ENCODE peak calls at places on chromosomes 12 and 14, in seven cellular contexts. One of them, this sample, is unnamed.

GRCh38 chr12:131928080-131928764 is 854 bp upstream of the PUS1 start:
- DNase-seq in fibroblast of lung: peak; percentile 17
- DNase-seq in PC-3: peak; percentile 17
- DNase-seq in K562: no peak
- DNase-seq in A673: no peak
- DNase-seq in PC-9: no peak
- DNase-seq in keratinocyte: no peak
- DNase-seq in this sample: no peak

GRCh38 chr12:47903151-47903611 is 1.6 kb downstream of the VDR start:
- DNase-seq in PC-3: peak; percentile 60
- DNase-seq in A673: no peak
- DNase-seq in fibroblast of lung: peak; percentile 73
- DNase-seq in K562: no peak
- DNase-seq in keratinocyte: no peak
- DNase-seq in PC-9: peak; percentile 21
- DNase-seq in this sample: peak; percentile 55

GRCh38 chr12:65389436-65389835 is 111.0 kb downstream of the MSRB3 start:
- DNase-seq in fibroblast of lung: no peak
- DNase-seq in PC-3: no peak
- DNase-seq in PC-9: no peak
- DNase-seq in K562: no peak
- DNase-seq in keratinocyte: no peak
- DNase-seq in A673: no peak
- DNase-seq in this sample: no peak

GRCh38 chr12:82412246-82412645 is 53.9 kb downstream of the METTL25 start:
- DNase-seq in PC-3: peak; percentile 51
- DNase-seq in keratinocyte: no peak
- DNase-seq in fibroblast of lung: no peak
- DNase-seq in K562: no peak
- DNase-seq in A673: no peak
- DNase-seq in PC-9: no peak
- DNase-seq in this sample: peak; percentile 40

GRCh38 chr12:110253176-110253575 is 27.9 kb upstream of the ATP2A2 start:
- DNase-seq in K562: no peak
- DNase-seq in A673: no peak
- DNase-seq in keratinocyte: no peak
- DNase-seq in PC-3: no peak
- DNase-seq in PC-9: no peak
- DNase-seq in fibroblast of lung: peak; percentile 72
- DNase-seq in this sample: no peak

GRCh38 chr12:132560421-132560830 is 50.0 kb downstream of the LRCOL1 start:
- DNase-seq in PC-3: peak; percentile 46
- DNase-seq in PC-9: peak; percentile 46
- DNase-seq in A673: peak; percentile 34
- DNase-seq in K562: peak; percentile 80
- DNase-seq in fibroblast of lung: no peak
- DNase-seq in keratinocyte: no peak
- DNase-seq in this sample: peak; percentile 27

GRCh38 chr14:91839754-91840153 is 27.6 kb downstream of the TC2N start:
- DNase-seq in K562: peak; percentile 50
- DNase-seq in PC-3: no peak
- DNase-seq in keratinocyte: no peak
- DNase-seq in PC-9: no peak
- DNase-seq in fibroblast of lung: no peak
- DNase-seq in A673: no peak
- DNase-seq in this sample: no peak

GRCh38 chr12:57539134-57539768 is 7.7 kb downstream of the DCTN2 start:
- DNase-seq in fibroblast of lung: no peak
- DNase-seq in keratinocyte: no peak
- DNase-seq in PC-3: no peak
- DNase-seq in PC-9: no peak
- DNase-seq in K562: peak; percentile 87
- DNase-seq in A673: no peak
- DNase-seq in this sample: no peak

GRCh38 chr12:69108024-69108423 is 131.3 kb upstream of the CPSF6 start:
- DNase-seq in keratinocyte: no peak
- DNase-seq in K562: no peak
- DNase-seq in PC-9: no peak
- DNase-seq in PC-3: peak; percentile 14
- DNase-seq in fibroblast of lung: peak; percentile 4
- DNase-seq in A673: peak; percentile 43
- DNase-seq in this sample: no peak

GRCh38 chr12:116257213-116257612 is 20.3 kb downstream of the MED13L start:
- DNase-seq in K562: no peak
- DNase-seq in fibroblast of lung: peak; percentile 37
- DNase-seq in A673: peak; percentile 53
- DNase-seq in keratinocyte: no peak
- DNase-seq in PC-9: no peak
- DNase-seq in PC-3: no peak
- DNase-seq in this sample: peak; percentile 31

GRCh38 chr12:66624806-66625205 is 54.1 kb downstream of the GRIP1 start:
- DNase-seq in K562: no peak
- DNase-seq in A673: no peak
- DNase-seq in PC-9: no peak
- DNase-seq in fibroblast of lung: no peak
- DNase-seq in PC-3: no peak
- DNase-seq in keratinocyte: no peak
- DNase-seq in this sample: no peak

GRCh38 chr12:15853877-15854276 is 28.3 kb upstream of the STRAP start:
- DNase-seq in PC-9: no peak
- DNase-seq in K562: no peak
- DNase-seq in keratinocyte: no peak
- DNase-seq in A673: no peak
- DNase-seq in fibroblast of lung: no peak
- DNase-seq in PC-3: no peak
- DNase-seq in this sample: no peak

GRCh38 chr12:95789126-95790024 is 1.2 kb downstream of the NTN4 start:
- DNase-seq in PC-3: peak; percentile 38
- DNase-seq in PC-9: peak; percentile 46
- DNase-seq in K562: no peak
- DNase-seq in fibroblast of lung: no peak
- DNase-seq in A673: no peak
- DNase-seq in keratinocyte: no peak
- DNase-seq in this sample: peak; percentile 46
- TF ChIP-seq EZH2 in PC-3: no peak
- TF ChIP-seq EZH2 in PC-9: no peak
- TF ChIP-seq EZH2 in K562: no peak
- TF ChIP-seq EZH2 in fibroblast of lung: no peak
- TF ChIP-seq EZH2 in A673: no peak
- TF ChIP-seq EZH2 in keratinocyte: no peak
- TF ChIP-seq EZH2 in this sample: no peak

GRCh38 chr12:8030189-8030588 is 2.3 kb upstream of the FOXJ2 start:
- DNase-seq in K562: no peak
- DNase-seq in PC-3: no peak
- DNase-seq in fibroblast of lung: no peak
- DNase-seq in PC-9: no peak
- DNase-seq in keratinocyte: no peak
- DNase-seq in A673: no peak
- DNase-seq in this sample: no peak

GRCh38 chr12:8032242-8033152 is at the start of gene FOXJ2:
- DNase-seq in PC-9: peak; percentile 88
- DNase-seq in A673: peak; percentile 80
- DNase-seq in keratinocyte: no peak
- DNase-seq in fibroblast of lung: peak; percentile 67
- DNase-seq in K562: peak; percentile 69
- DNase-seq in PC-3: peak; percentile 69
- DNase-seq in this sample: peak; percentile 74

GRCh38 chr12:8033153-8034044 is 883 bp downstream of the FOXJ2 start:
- DNase-seq in PC-9: peak; percentile 69
- DNase-seq in A673: peak; percentile 72
- DNase-seq in keratinocyte: no peak
- DNase-seq in K562: peak; percentile 88
- DNase-seq in PC-3: peak; percentile 26
- DNase-seq in fibroblast of lung: peak; percentile 38
- DNase-seq in this sample: peak; percentile 41

GRCh38 chr12:8034802-8035201 is 2.3 kb downstream of the FOXJ2 start:
- DNase-seq in keratinocyte: no peak
- DNase-seq in PC-3: peak; percentile 31
- DNase-seq in A673: no peak
- DNase-seq in fibroblast of lung: no peak
- DNase-seq in K562: peak; percentile 31
- DNase-seq in PC-9: no peak
- DNase-seq in this sample: no peak

DNA sequence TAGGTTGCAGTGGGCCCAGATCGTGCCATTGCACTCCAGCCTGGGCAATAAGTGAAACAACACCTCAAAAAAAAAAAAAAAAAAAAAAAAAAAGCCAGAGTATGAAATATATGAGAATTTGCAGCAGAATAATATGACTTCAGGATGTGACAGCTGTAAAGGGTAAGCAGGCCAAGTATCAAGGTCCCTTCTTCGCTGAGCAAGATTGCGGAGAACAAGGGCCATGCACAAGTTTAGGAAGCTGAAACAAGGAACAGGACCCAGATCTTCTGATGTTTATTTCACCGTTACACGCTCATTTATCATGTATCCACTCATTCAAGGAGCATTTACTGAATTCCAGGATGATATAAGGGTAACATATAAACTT is 659 bp upstream of the FOXJ2 start:
- DNase-seq in A673: peak; percentile 23
- DNase-seq in keratinocyte: no peak
- DNase-seq in PC-3: no peak
- DNase-seq in fibroblast of lung: peak; percentile 23
- DNase-seq in K562: no peak
- DNase-seq in PC-9: no peak
- DNase-seq in this sample: no peak
- TF ChIP-seq EZH2 in A673: no peak
- TF ChIP-seq EZH2 in keratinocyte: no peak
- TF ChIP-seq EZH2 in PC-3: no peak
- TF ChIP-seq EZH2 in fibroblast of lung: no peak
- TF ChIP-seq EZH2 in K562: no peak
- TF ChIP-seq EZH2 in PC-9: no peak
- TF ChIP-seq EZH2 in this sample: no peak

GRCh38 chr14:81434230-81434629 is 34.1 kb upstream of the STON2 start:
- DNase-seq in keratinocyte: no peak
- DNase-seq in PC-3: no peak
- DNase-seq in PC-9: no peak
- DNase-seq in K562: peak; percentile 42
- DNase-seq in A673: peak; percentile 63
- DNase-seq in fibroblast of lung: no peak
- DNase-seq in this sample: no peak

GRCh38 chr14:81435578-81436295 is 35.6 kb upstream of the STON2 start:
- DNase-seq in K562: peak; percentile 72
- DNase-seq in PC-9: peak; percentile 14
- DNase-seq in PC-3: peak; percentile 57
- DNase-seq in fibroblast of lung: peak; percentile 23
- DNase-seq in keratinocyte: peak; percentile 35
- DNase-seq in A673: peak; percentile 57
- DNase-seq in this sample: peak; percentile 69

GRCh38 chr14:81436296-81437138 is 36.4 kb upstream of the STON2 start:
- DNase-seq in K562: peak; percentile 92
- DNase-seq in fibroblast of lung: peak; percentile 50
- DNase-seq in keratinocyte: no peak
- DNase-seq in PC-3: peak; percentile 87
- DNase-seq in A673: peak; percentile 88
- DNase-seq in PC-9: peak; percentile 42
- DNase-seq in this sample: peak; percentile 84

GRCh38 chr14:81433378-81433777 is 33.3 kb upstream of the STON2 start:
- DNase-seq in K562: no peak
- DNase-seq in PC-9: no peak
- DNase-seq in A673: no peak
- DNase-seq in fibroblast of lung: no peak
- DNase-seq in PC-3: no peak
- DNase-seq in keratinocyte: no peak
- DNase-seq in this sample: peak; percentile 21

GRCh38 chr14:81435048-81435577 is 35.0 kb upstream of the STON2 start:
- DNase-seq in PC-3: no peak
- DNase-seq in K562: no peak
- DNase-seq in A673: no peak
- DNase-seq in fibroblast of lung: no peak
- DNase-seq in PC-9: no peak
- DNase-seq in keratinocyte: no peak
- DNase-seq in this sample: no peak
- TF ChIP-seq EZH2 in PC-3: no peak
- TF ChIP-seq EZH2 in K562: no peak
- TF ChIP-seq EZH2 in A673: peak; percentile 52
- TF ChIP-seq EZH2 in fibroblast of lung: no peak
- TF ChIP-seq EZH2 in PC-9: no peak
- TF ChIP-seq EZH2 in keratinocyte: no peak
- TF ChIP-seq EZH2 in this sample: no peak

GRCh38 chr12:53950789-53951576 is 3.7 kb upstream of the HOXC12 start:
- DNase-seq in PC-9: no peak
- DNase-seq in PC-3: no peak
- DNase-seq in K562: no peak
- DNase-seq in fibroblast of lung: no peak
- DNase-seq in A673: no peak
- DNase-seq in keratinocyte: no peak
- DNase-seq in this sample: no peak
- TF ChIP-seq EZH2 in PC-9: no peak
- TF ChIP-seq EZH2 in PC-3: no peak
- TF ChIP-seq EZH2 in K562: no peak
- TF ChIP-seq EZH2 in fibroblast of lung: no peak
- TF ChIP-seq EZH2 in A673: no peak
- TF ChIP-seq EZH2 in keratinocyte: peak; percentile 82
- TF ChIP-seq EZH2 in this sample: no peak

DNA sequence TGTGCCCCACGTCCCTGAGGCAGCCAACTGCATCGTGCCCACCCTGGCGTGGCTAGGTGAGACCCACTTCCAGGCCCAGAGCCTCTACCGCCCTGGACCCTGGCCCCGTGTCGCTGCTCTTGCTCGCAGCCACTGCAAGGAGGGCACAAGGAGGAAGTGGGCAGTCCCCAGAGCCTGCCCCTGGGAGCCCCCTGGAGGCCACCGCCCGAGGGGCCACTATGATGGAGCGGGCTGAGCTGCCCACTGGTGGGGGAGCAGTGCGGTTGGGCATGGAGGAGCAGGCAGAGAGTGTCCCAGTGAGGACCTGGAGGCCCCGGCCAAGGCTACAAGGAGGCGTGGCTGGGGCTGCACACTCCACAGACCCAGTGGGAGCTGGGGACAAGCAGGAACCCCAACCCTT is 323.6 kb downstream of the PCNX1 start:
- DNase-seq in fibroblast of lung: no peak
- DNase-seq in A673: no peak
- DNase-seq in K562: no peak
- DNase-seq in PC-9: no peak
- DNase-seq in PC-3: no peak
- DNase-seq in keratinocyte: no peak
- DNase-seq in this sample: no peak
- TF ChIP-seq EZH2 in fibroblast of lung: no peak
- TF ChIP-seq EZH2 in A673: no peak
- TF ChIP-seq EZH2 in K562: no peak
- TF ChIP-seq EZH2 in PC-9: no peak
- TF ChIP-seq EZH2 in PC-3: no peak
- TF ChIP-seq EZH2 in keratinocyte: no peak
- TF ChIP-seq EZH2 in this sample: no peak